ENCODE peak calls at places on chromosome 5, in seven cellular contexts. Q is stimulated activated naive B cell treated with anti-CD40 and anti-IgM and Interleukin-4, amounts not matched to agents 10 μg/mL and 1 μg/mL and 100 μg/mL, for 72 hours; O is effector CD4-positive, alpha-beta T cell; K is sciatic nerve; D is HS-27A; H is effector memory CD8-positive, alpha-beta T cell; X is astrocyte of the cerebellum. V is an unnamed sample.
A peak's percentile ranks its signal among the peaks of the same experiment; 100 is the strongest.

GRCh38 chr5:116583085-116583766 is 8.6 kb upstream of the SEMA6A start:
- DNase-seq in Q (no peak), O (no peak), K (no peak), D (no peak), H (no peak), X (no peak), V (no peak)

GRCh38 chr5:52878671-52879070 is 91.0 kb downstream of the ITGA1 start:
- DNase-seq in Q (no peak), O (no peak), K (no peak), D (no peak), H (no peak), X (no peak), V (no peak)

GRCh38 chr5:100731768-100732167 is 171.3 kb downstream of the ST8SIA4 start:
- DNase-seq in Q (no peak), O (no peak), K (no peak), D (no peak), H (peak; percentile 1), X (no peak), V (peak; percentile 52)

GRCh38 chr5:31889131-31889561 is 250.2 kb downstream of the PDZD2 start:
- DNase-seq in Q (no peak), O (no peak), K (no peak), D (no peak), H (no peak), X (no peak), V (no peak)

GRCh38 chr5:135604046-135604445 is 25.3 kb upstream of the CXCL14 start:
- DNase-seq in Q (no peak), O (no peak), K (no peak), D (no peak), H (no peak), X (no peak), V (no peak)

GRCh38 chr5:173016621-173017046 is 33.1 kb downstream of the ATP6V0E1 start:
- DNase-seq in Q (peak; percentile 44), O (no peak), K (peak; percentile 50), D (no peak), H (no peak), X (no peak), V (no peak)

GRCh38 chr5:1255081-1255561 is 29.9 kb downstream of the SLC6A18 start:
- DNase-seq in Q (no peak), O (peak; percentile 15), K (no peak), D (no peak), H (peak; percentile 34), X (no peak), V (no peak)

GRCh38 chr5:168916852-168917251 is 337.7 kb upstream of the PANK3 start:
- DNase-seq in Q (no peak), O (no peak), K (no peak), D (no peak), H (no peak), X (no peak), V (no peak)

GRCh38 chr5:109741390-109741789 is 51.7 kb downstream of the MAN2A1 start:
- DNase-seq in Q (no peak), O (no peak), K (no peak), D (no peak), H (no peak), X (no peak), V (no peak)

GRCh38 chr5:52906845-52907244 is 82.3 kb upstream of the ITGA2 start:
- DNase-seq in Q (no peak), O (no peak), K (no peak), D (no peak), H (no peak), X (no peak), V (no peak)

GRCh38 chr5:171571663-171572062 is 152.2 kb downstream of the FGF18 start:
- DNase-seq in Q (no peak), O (no peak), K (no peak), D (no peak), H (no peak), X (no peak), V (no peak)

GRCh38 chr5:43780586-43780985 is 177.6 kb downstream of the NNT start:
- DNase-seq in Q (no peak), O (no peak), K (no peak), D (peak; percentile 80), H (no peak), X (peak; percentile 31), V (no peak)

GRCh38 chr5:83919071-83920041 is 198.7 kb upstream of the HAPLN1 start:
- DNase-seq in Q (no peak), O (no peak), K (no peak), D (no peak), H (no peak), X (no peak), V (no peak)

GRCh38 chr5:95930541-95930940 is 31.1 kb downstream of the ELL2 start:
- DNase-seq in Q (no peak), O (no peak), K (no peak), D (no peak), H (no peak), X (no peak), V (no peak)

V was measured in GM12878.